ENCODE peak calls at places on chromosomes 16 and 17, in eight cellular contexts. O, R, K, Y, X, E, D and V are unnamed samples.

GRCh38 chr16:24151482-24151939 is 104.6 kb upstream of the CACNG3 start:
- DNase-seq in R (no peak), E (no peak), K (no peak), D (no peak), O (no peak), X (no peak), Y (no peak), V (no peak)

GRCh38 chr17:78944956-78945355 is 19.8 kb upstream of the TIMP2 start:
- DNase-seq in X (no peak), Y (no peak), E (no peak), R (no peak), O (no peak), D (no peak), K (no peak), V (no peak)

GRCh38 chr17:79510071-79510470 is 100.8 kb downstream of the RBFOX3 start:
- DNase-seq in K (no peak), X (no peak), R (no peak), E (no peak), O (no peak), D (no peak), Y (no peak), V (no peak)

GRCh38 chr16:73147958-73148357 is 100.0 kb upstream of the ZFHX3 start:
- DNase-seq in Y (no peak), R (no peak), X (no peak), D (no peak), K (no peak), E (no peak), O (no peak), V (no peak)

GRCh38 chr17:38351412-38352222 is at the start of gene SOCS7:
- DNase-seq in K (peak; percentile 53), E (peak; percentile 84), X (peak; percentile 96), D (peak; percentile 97), O (peak; percentile 90), Y (peak; percentile 42), R (peak; percentile 91), V (peak; percentile 90)

GRCh38 chr16:12195296-12195695 is 218.8 kb downstream of the SNX29 start:
- DNase-seq in K (no peak), O (no peak), X (no peak), E (no peak), D (no peak), R (no peak), Y (no peak), V (no peak)

GRCh38 chr17:75908201-75908600 is 3.5 kb upstream of the MRPL38 start:
- DNase-seq in O (peak; percentile 60), R (no peak), Y (no peak), E (no peak), X (peak; percentile 27), D (no peak), K (no peak), V (no peak)

GRCh38 chr17:2087597-2088211 is 32.8 kb downstream of the HIC1 start:
- DNase-seq in E (no peak), O (no peak), R (no peak), D (no peak), K (no peak), X (peak; percentile 84), Y (no peak), V (no peak)

GRCh38 chr16:30028438-30029093 is 2.5 kb downstream of the TLCD3B start:
- DNase-seq in R (no peak), K (no peak), X (no peak), Y (no peak), E (no peak), D (no peak), O (peak; percentile 51), V (peak; percentile 59)

GRCh38 chr16:56832768-56833167 is 32.2 kb upstream of the SLC12A3 start:
- DNase-seq in X (no peak), D (no peak), O (no peak), K (no peak), R (no peak), E (no peak), Y (no peak), V (no peak)
- H3K36me3 ChIP-seq in X (peaks cover 13% of the 10 kb centered on the region), D (peaks cover 89% of the 10 kb centered on the region), O (peaks cover 20% of the 10 kb centered on the region), K (no peaks in the 10 kb centered on the region), R (peaks cover 35% of the 10 kb centered on the region), E (peaks cover 44% of the 10 kb centered on the region), Y (peaks cover 39% of the 10 kb centered on the region), V (peaks cover 40% of the 10 kb centered on the region)

GRCh38 chr16:1453316-1453715 is 9.0 kb upstream of the CCDC154 start:
- DNase-seq in D (no peak), O (no peak), E (no peak), K (no peak), X (no peak), Y (no peak), R (no peak), V (no peak)
- H3K36me3 ChIP-seq in D (peaks cover 100% of the 10 kb centered on the region), O (no peaks in the 10 kb centered on the region), E (no peaks in the 10 kb centered on the region), K (peaks cover 1% of the 10 kb centered on the region), X (peaks cover 6% of the 10 kb centered on the region), Y (peaks cover 81% of the 10 kb centered on the region), R (no peaks in the 10 kb centered on the region), V (peaks cover 88% of the 10 kb centered on the region)

GRCh38 chr17:42543190-42544079 is 7.4 kb downstream of the NAGLU start:
- DNase-seq in K (no peak), R (no peak), E (no peak), O (no peak), D (no peak), X (no peak), Y (no peak), V (no peak)
- H3K36me3 ChIP-seq in K (peaks cover 1% of the 10 kb centered on the region), R (peaks cover 5% of the 10 kb centered on the region), E (no peaks in the 10 kb centered on the region), O (peaks cover 6% of the 10 kb centered on the region), D (peaks cover 62% of the 10 kb centered on the region), X (peaks cover 4% of the 10 kb centered on the region), Y (peaks cover 47% of the 10 kb centered on the region), V (peaks cover 17% of the 10 kb centered on the region)

GRCh38 chr17:29648005-29648404 is 25.3 kb upstream of the CORO6 start:
- DNase-seq in O (no peak), R (no peak), K (no peak), X (no peak), E (no peak), Y (no peak), D (no peak), V (no peak)
- H3K36me3 ChIP-seq in O (no peaks in the 10 kb centered on the region), R (peaks cover 10% of the 10 kb centered on the region), K (no peaks in the 10 kb centered on the region), X (no peaks in the 10 kb centered on the region), E (no peaks in the 10 kb centered on the region), Y (no peaks in the 10 kb centered on the region), D (peaks cover 27% of the 10 kb centered on the region), V (peaks cover 4% of the 10 kb centered on the region)

GRCh38 chr16:56943761-56944375 is 11.9 kb downstream of the HERPUD1 start:
- DNase-seq in D (no peak), R (no peak), X (no peak), Y (no peak), E (no peak), O (no peak), K (no peak), V (no peak)

GRCh38 chr16:56939801-56940200 is 7.9 kb downstream of the HERPUD1 start:
- DNase-seq in R (no peak), X (no peak), Y (no peak), E (no peak), O (no peak), D (no peak), K (no peak), V (no peak)

GRCh38 chr16:56938664-56939513 is 6.9 kb downstream of the HERPUD1 start:
- DNase-seq in R (peak; percentile 24), O (no peak), K (no peak), E (no peak), X (no peak), D (no peak), Y (no peak), V (no peak)

GRCh38 chr16:56941092-56941491 is 9.2 kb downstream of the HERPUD1 start:
- DNase-seq in O (no peak), R (no peak), D (no peak), Y (no peak), E (no peak), X (no peak), K (no peak), V (no peak)

DNA sequence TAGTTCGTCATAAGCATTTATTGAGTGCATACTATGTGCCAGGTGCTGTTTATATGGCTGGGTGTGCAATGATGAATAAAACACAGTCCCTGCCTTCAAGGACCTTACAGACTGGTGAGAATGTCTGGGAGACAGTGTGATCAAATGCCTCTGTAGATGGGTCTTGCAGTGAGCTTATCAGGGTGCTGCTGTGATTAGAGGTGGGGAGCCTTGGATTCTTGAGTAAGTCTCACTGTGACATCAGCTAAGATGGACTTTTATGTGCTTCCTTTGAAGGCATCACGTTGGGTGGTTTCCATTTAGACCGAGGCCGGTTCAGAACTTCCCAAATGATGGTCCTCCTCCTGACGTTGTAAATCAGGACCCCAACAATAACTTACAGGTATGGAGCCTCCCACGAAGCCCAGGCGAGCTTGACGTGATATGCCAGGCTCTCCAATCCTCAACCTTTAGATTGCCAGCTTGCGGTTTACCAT is 10.0 kb downstream of the HERPUD1 start:
- DNase-seq in D (no peak), Y (no peak), R (no peak), E (no peak), O (no peak), X (no peak), K (no peak), V (no peak)
- H3K36me3 ChIP-seq in D (peaks cover 100% of the 10 kb centered on the region), Y (peaks cover 82% of the 10 kb centered on the region), R (peaks cover 56% of the 10 kb centered on the region), E (peaks cover 76% of the 10 kb centered on the region), O (peaks cover 70% of the 10 kb centered on the region), X (peaks cover 23% of the 10 kb centered on the region), K (peaks cover 13% of the 10 kb centered on the region), V (peaks cover 31% of the 10 kb centered on the region)

GRCh38 chr16:15882563-15882962 is 5.8 kb downstream of the CEP20 start:
- DNase-seq in Y (no peak), R (no peak), E (no peak), O (no peak), X (no peak), K (no peak), D (no peak), V (no peak)
- H3K36me3 ChIP-seq in Y (peaks cover 17% of the 10 kb centered on the region), R (peaks cover 18% of the 10 kb centered on the region), E (peaks cover 12% of the 10 kb centered on the region), O (peaks cover 44% of the 10 kb centered on the region), X (peaks cover 2% of the 10 kb centered on the region), K (no peaks in the 10 kb centered on the region), D (peaks cover 31% of the 10 kb centered on the region), V (peaks cover 5% of the 10 kb centered on the region)